ENCODE peak calls at places on chromosomes 16 and 17, in four cellular contexts. B, E, T and M are unnamed samples.

GRCh38 chr16:66706506-66706880 is 9.9 kb upstream of the CMTM4 start:
- DNase-seq in B (no peak), E (peak), T (peak), M (no peak)

GRCh38 chr16:69830534-69831211 is 68.5 kb downstream of the WWP2 start:
- DNase-seq in B (no peak), E (no peak), T (no peak), M (no peak)

GRCh38 chr17:45431531-45432404 is 902 bp downstream of the ARHGAP27 start:
- DNase-seq in B (peak), E (peak), T (peak), M (no peak)

GRCh38 chr16:56625943-56626654 is 518 bp downstream of the MT1E start:
- DNase-seq in B (peak), E (no peak), T (peak), M (no peak)

GRCh38 chr17:27807567-27808470 is 7.5 kb upstream of the NOS2 start:
- DNase-seq in B (no peak), E (no peak), T (peak), M (no peak)

GRCh38 chr17:37642706-37643105 is 540 bp downstream of the DDX52 start:
- DNase-seq in B (no peak), E (no peak), T (no peak), M (no peak)

GRCh38 chr17:63571632-63572310 is 21.5 kb downstream of the DCAF7 start:
- DNase-seq in B (no peak), E (no peak), T (no peak), M (no peak)

GRCh38 chr16:73172621-73173312 is 124.8 kb upstream of the ZFHX3 start:
- DNase-seq in B (peak), E (peak), T (peak), M (no peak)

GRCh38 chr17:59561042-59561441 is 4.4 kb upstream of the DHX40 start:
- DNase-seq in B (no peak), E (peak), T (no peak), M (no peak)

GRCh38 chr17:56867948-56868376 is 34.0 kb downstream of the DGKE start:
- DNase-seq in B (no peak), E (no peak), T (no peak), M (no peak)

GRCh38 chr17:8066841-8067775 is 20.4 kb downstream of the ALOX12B start:
- DNase-seq in B (no peak), E (no peak), T (no peak), M (no peak)

GRCh38 chr16:4606354-4606753 is 8.3 kb downstream of the UBALD1 start:
- DNase-seq in B (no peak), E (no peak), T (no peak), M (no peak)

GRCh38 chr17:3740611-3741073 is 16.9 kb downstream of the HASPIN start:
- DNase-seq in B (no peak), E (no peak), T (peak), M (peak)

GRCh38 chr17:48439875-48440505 is 10.0 kb upstream of the SKAP1 start:
- DNase-seq in B (no peak), E (no peak), T (peak), M (no peak)

GRCh38 chr16:10242076-10242475 is 59.8 kb upstream of the GRIN2A start:
- DNase-seq in B (no peak), E (no peak), T (no peak), M (no peak)

GRCh38 chr17:258906-259305 is 77.5 kb upstream of the DOC2B start:
- DNase-seq in B (no peak), E (no peak), T (peak), M (peak)

GRCh38 chr17:47649972-47650524 is 329 bp downstream of the KPNB1 start:
- DNase-seq in B (no peak), E (no peak), T (peak), M (no peak)

GRCh38 chr16:54879681-54880080 is 51.0 kb upstream of the IRX5 start:
- DNase-seq in B (no peak), E (no peak), T (no peak), M (no peak)

GRCh38 chr16:84829168-84829965 is 9.6 kb downstream of the CRISPLD2 start:
- DNase-seq in B (no peak), E (no peak), T (no peak), M (no peak)

GRCh38 chr16:48531011-48531962 is 78.7 kb downstream of the N4BP1 start:
- DNase-seq in B (no peak), E (peak), T (peak), M (no peak)

GRCh38 chr16:88978608-88979346 is 1.8 kb upstream of the CBFA2T3 start:
- DNase-seq in B (no peak), E (no peak), T (peak), M (no peak)

GRCh38 chr17:4530799-4531730 is 24.1 kb downstream of the MYBBP1A start:
- DNase-seq in B (no peak), E (no peak), T (no peak), M (no peak)

GRCh38 chr16:77191259-77191969 is 424 bp downstream of the MON1B start:
- DNase-seq in B (no peak), E (no peak), T (no peak), M (peak)

GRCh38 chr16:72832640-72833039 is 215.3 kb downstream of the ZFHX3 start:
- DNase-seq in B (peak), E (peak), T (peak), M (peak)

GRCh38 chr16:46986896-46987295 is 13.4 kb upstream of the DNAJA2 start:
- DNase-seq in B (no peak), E (no peak), T (no peak), M (no peak)

GRCh38 chr17:917391-917811 is 62.2 kb downstream of the NXN start:
- DNase-seq in B (no peak), E (no peak), T (no peak), M (no peak)

GRCh38 chr16:89863741-89864391 is 9.5 kb upstream of the TCF25 start:
- DNase-seq in B (no peak), E (no peak), T (peak), M (peak)

GRCh38 chr16:87681990-87682570 is 79.8 kb downstream of the JPH3 start:
- DNase-seq in B (no peak), E (no peak), T (no peak), M (no peak)

GRCh38 chr17:15944720-15945492 is at the start of gene ADORA2B:
- DNase-seq in B (no peak), E (peak), T (peak), M (peak)

DNA sequence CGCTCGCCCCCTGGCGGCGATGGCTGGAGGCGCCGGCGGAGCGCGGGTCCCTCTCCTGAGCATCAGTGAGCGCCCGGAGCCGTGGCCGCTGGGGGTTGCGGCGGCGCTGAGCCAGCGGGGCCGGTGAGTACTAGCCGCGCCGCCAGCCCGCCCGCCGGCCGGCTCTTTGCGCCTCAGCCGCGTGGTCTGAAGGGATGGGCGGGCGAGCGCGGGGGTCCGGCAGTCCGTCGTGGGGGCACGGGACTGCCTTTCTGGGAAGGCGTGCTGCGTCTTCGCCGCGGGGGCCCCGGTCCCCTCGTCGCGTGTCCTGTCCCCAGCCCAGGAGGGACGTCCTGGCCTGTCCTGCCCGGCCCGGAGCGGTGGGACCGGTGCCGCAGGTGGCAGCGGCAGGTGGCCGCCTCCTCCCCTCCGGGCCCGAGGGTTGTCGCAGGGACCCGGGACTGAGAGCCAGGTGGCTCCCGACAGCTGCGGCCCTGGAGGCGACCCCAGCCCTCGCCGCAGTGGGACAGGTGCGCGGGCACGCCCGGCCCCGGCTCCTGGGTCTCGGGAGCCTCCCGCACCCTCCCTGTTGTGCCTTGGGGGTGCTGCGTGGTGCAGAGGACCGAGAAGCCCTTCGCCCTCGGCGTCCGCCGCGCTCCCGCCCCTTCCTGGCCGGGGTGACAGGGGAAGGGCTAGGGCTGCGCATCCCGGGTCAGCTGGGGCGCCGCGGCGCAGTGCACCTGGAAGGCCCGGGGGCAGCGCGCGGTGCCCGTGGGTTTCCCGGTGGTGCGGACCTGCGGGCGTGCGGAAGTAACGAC is at the start of gene SPECC1:
- DNase-seq in B (peak), E (peak), T (peak), M (peak)
- TF ChIP-seq CTCF in B (no peak), E (peak), T (peak), M (peak)

DNA sequence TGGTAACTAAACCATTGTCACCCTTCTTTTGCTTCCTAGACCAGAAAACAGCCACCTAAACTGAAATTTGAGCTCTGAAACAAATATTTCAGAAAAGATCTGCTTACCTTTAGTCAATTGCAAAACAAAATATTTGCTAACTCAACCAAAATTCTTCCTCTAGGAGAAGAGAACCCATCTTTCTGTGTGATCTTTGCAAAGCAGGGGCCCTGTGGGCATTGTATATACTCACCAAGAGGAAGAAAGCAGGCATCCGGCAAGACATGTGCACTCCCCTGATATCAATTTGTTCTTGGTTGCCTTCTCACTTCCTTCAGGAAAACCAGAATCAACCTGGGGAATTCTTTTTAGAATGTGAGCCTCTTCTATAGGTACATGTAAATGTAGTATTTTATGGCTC is 1.1 kb downstream of the SLFN14 start:
- DNase-seq in B (no peak), E (no peak), T (no peak), M (no peak)
- TF ChIP-seq CTCF in B (no peak), E (no peak), T (no peak), M (no peak)

GRCh38 chr16:63311313-63311712 is 1275.1 kb upstream of the CDH8 start:
- DNase-seq in B (no peak), E (no peak), T (no peak), M (no peak)
- TF ChIP-seq CTCF in B (no peak), E (no peak), T (no peak), M (no peak)

GRCh38 chr17:61467416-61468262 is 15.4 kb downstream of the TBX4 start:
- DNase-seq in B (no peak), E (peak), T (peak), M (peak)
- TF ChIP-seq CTCF in B (no peak), E (no peak), T (no peak), M (no peak)

GRCh38 chr17:14297161-14297851 is 3.6 kb upstream of the HS3ST3B1 start:
- DNase-seq in B (no peak), E (no peak), T (peak), M (no peak)
- TF ChIP-seq CTCF in B (no peak), E (no peak), T (peak), M (peak)

DNA sequence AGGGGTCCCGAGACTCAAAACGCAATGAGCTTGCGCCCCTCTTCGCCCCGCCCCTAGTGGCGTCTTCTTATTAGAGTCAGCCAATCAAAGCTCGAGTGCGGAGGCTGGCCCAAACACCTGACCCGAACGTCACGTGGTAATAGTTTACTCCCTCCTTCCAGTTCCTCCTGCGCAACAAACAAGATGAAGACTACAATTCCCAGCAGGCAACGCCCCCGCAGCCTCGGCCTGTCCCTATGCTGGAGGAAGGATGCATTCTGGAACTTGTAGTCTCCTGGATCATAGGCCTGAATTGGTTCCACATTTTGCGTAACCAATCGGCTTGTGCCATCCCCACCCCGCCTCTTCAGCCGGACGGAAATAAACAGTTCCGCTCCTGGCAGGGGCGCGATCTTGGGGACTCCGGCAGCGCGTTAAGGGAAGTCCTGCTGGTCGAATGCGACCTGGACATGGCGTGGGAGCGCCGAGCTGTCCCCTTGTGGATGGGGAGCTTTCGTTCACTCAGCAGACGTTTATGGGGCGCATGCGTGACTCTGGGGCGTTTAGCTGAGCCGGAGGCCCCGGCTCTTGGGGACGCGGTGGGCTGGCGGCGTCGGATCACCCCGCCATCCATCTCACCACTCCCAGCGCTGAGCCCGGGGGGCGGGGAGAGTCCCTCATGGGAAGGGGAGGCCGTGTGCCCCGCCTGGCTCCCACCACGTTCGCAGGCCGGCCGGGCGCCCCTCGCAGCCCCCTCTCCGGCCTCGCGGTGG is at the start of gene WBP2:
- DNase-seq in B (peak), E (peak), T (peak), M (peak)
- TF ChIP-seq CTCF in B (no peak), E (peak), T (peak), M (peak)

GRCh38 chr17:42670199-42670924 is 6.4 kb downstream of the PLEKHH3 start:
- DNase-seq in B (no peak), E (no peak), T (no peak), M (peak)
- TF ChIP-seq CTCF in B (no peak), E (no peak), T (no peak), M (no peak)